ENCODE peak calls at places on chromosomes 1 and 21, in four cellular contexts. T is foreskin keratinocyte; W is CD4-positive, CD25-positive, alpha-beta regulatory T cell; J is right cardiac atrium. I is an unnamed sample.

GRCh38 chr1:29325675-29326074 is 89.4 kb downstream of the PTPRU start:
- DNase-seq in W (no peak), T (no peak), J (no peak), I (no peak)

GRCh38 chr1:154441241-154441888 is 36.2 kb downstream of the IL6R start:
- DNase-seq in J (peak; percentile 20), T (no peak), W (no peak), I (no peak)

GRCh38 chr1:232177438-232177837 is 452.5 kb downstream of the SIPA1L2 start:
- DNase-seq in W (no peak), T (no peak), J (no peak), I (no peak)

GRCh38 chr1:230541306-230541705 is 101.0 kb upstream of the COG2 start:
- DNase-seq in T (no peak), W (no peak), J (no peak), I (no peak)

GRCh38 chr1:116131866-116132605 is 20.8 kb downstream of the MAB21L3 start:
- DNase-seq in W (no peak), J (no peak), T (peak; percentile 84), I (peak; percentile 84)

GRCh38 chr1:86687595-86687994 is 16.8 kb upstream of the SH3GLB1 start:
- DNase-seq in J (no peak), T (no peak), W (no peak), I (no peak)

GRCh38 chr21:32382108-32382601 is 10.7 kb downstream of the URB1 start:
- DNase-seq in W (no peak), T (peak; percentile 42), J (no peak), I (no peak)

GRCh38 chr1:165595561-165595960 is 35.5 kb upstream of the MGST3 start:
- DNase-seq in W (no peak), T (no peak), J (no peak), I (no peak)

GRCh38 chr1:237583270-237583669 is 307.5 kb downstream of the ZP4 start:
- DNase-seq in T (no peak), W (no peak), J (no peak), I (no peak)

GRCh38 chr1:216422821-216423529 is at the start of gene USH2A:
- DNase-seq in J (no peak), W (no peak), T (no peak), I (no peak)

GRCh38 chr1:119141020-119141424 is 569 bp upstream of the WARS2 start:
- DNase-seq in W (no peak), T (peak; percentile 4), J (peak; percentile 71), I (no peak)

GRCh38 chr1:227469708-227470107 is 93.6 kb upstream of the ZNF678 start:
- DNase-seq in J (no peak), T (no peak), W (no peak), I (no peak)

GRCh38 chr1:172719694-172720138 is 60.8 kb downstream of the FASLG start:
- DNase-seq in T (peak; percentile 38), J (no peak), W (peak; percentile 53), I (no peak)

GRCh38 chr1:2231667-2232254 is 3.6 kb downstream of the SKI start:
- DNase-seq in W (peak; percentile 71), J (peak; percentile 95), T (peak; percentile 49), I (no peak)

GRCh38 chr1:108209456-108210108 is 9.4 kb upstream of the SLC25A24 start:
- DNase-seq in J (no peak), W (no peak), T (no peak), I (no peak)

GRCh38 chr1:230568008-230568407 is 74.3 kb upstream of the COG2 start:
- DNase-seq in W (no peak), J (no peak), T (peak; percentile 44), I (peak; percentile 78)

GRCh38 chr1:229883504-229884200 is 183.4 kb upstream of the GALNT2 start:
- DNase-seq in W (no peak), J (no peak), T (no peak), I (no peak)

GRCh38 chr1:243902100-243902499 is 52.1 kb upstream of the AKT3 start:
- DNase-seq in T (no peak), J (no peak), W (no peak), I (no peak)

GRCh38 chr1:174217787-174218574 is 58.7 kb downstream of the RABGAP1L start:
- DNase-seq in W (peak; percentile 52), T (no peak), J (no peak), I (no peak)

GRCh38 chr1:60017831-60018230 is 55.7 kb downstream of the C1orf87 start:
- DNase-seq in J (no peak), T (no peak), W (no peak), I (no peak)

GRCh38 chr1:107047602-107048001 is 8.9 kb upstream of the PRMT6 start:
- DNase-seq in J (no peak), W (no peak), T (no peak), I (no peak)

GRCh38 chr21:41809891-41810596 is 43.2 kb upstream of the RIPK4 start:
- DNase-seq in J (no peak), W (no peak), T (no peak), I (no peak)

GRCh38 chr1:246329900-246330299 is 177.2 kb downstream of the SMYD3 start:
- DNase-seq in W (no peak), T (no peak), J (no peak), I (no peak)

GRCh38 chr1:156276966-156277381 is 5.7 kb downstream of the SMG5 start:
- DNase-seq in T (no peak), J (no peak), W (no peak), I (no peak)

GRCh38 chr1:234957330-234958065 is 171.1 kb downstream of the TOMM20 start:
- DNase-seq in J (no peak), W (no peak), T (no peak), I (no peak)
- H3K27ac ChIP-seq in J (no peak overlapping the region), W (no peak overlapping the region), T (no peak overlapping the region), I (no peak overlapping the region)

GRCh38 chr1:204294371-204294770 is 65.4 kb downstream of the PLEKHA6 start:
- DNase-seq in T (peak; percentile 76), J (peak; percentile 89), W (no peak), I (peak; percentile 27)

GRCh38 chr1:204293605-204294365 is 65.9 kb downstream of the PLEKHA6 start:
- DNase-seq in T (no peak), W (no peak), J (peak; percentile 75), I (no peak)

GRCh38 chr1:204295666-204296065 is 64.1 kb downstream of the PLEKHA6 start:
- DNase-seq in J (peak; percentile 82), T (no peak), W (no peak), I (no peak)

GRCh38 chr1:204299828-204300365 is 59.8 kb downstream of the PLEKHA6 start:
- DNase-seq in T (no peak), W (no peak), J (no peak), I (no peak)

DNA sequence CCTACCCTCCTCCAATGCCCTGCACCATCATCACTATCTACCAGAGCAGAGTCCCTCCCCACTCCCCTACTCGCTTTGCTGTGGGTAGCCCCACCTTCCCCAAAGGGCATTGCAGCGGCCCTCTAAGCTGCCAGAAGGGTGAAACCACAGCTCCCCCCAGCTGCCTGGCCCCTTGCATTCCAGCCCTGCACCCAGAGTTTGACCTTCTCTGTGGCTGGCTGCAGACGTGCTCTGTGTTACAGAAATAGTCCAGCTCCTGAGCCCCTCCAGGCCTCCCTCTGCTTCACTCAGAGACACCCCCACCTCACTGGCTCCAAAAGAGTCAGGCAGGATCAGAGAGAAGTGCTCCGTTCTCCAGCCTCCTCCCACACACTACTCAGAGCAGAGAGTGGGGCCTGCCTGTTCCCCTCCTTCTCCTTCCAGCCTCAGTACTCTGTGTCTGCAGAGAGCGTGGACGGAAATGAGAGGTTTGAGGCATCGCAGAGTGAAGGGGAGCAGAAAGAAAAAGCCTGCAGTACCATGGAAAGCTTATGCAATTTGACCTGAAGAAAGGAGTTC is 63.2 kb downstream of the PLEKHA6 start:
- DNase-seq in W (no peak), J (peak; percentile 68), T (no peak), I (no peak)
- H3K27ac ChIP-seq in W (no peak overlapping the region), J (peak overlapping the region; percentile 80), T (no peak overlapping the region), I (no peak overlapping the region)

DNA sequence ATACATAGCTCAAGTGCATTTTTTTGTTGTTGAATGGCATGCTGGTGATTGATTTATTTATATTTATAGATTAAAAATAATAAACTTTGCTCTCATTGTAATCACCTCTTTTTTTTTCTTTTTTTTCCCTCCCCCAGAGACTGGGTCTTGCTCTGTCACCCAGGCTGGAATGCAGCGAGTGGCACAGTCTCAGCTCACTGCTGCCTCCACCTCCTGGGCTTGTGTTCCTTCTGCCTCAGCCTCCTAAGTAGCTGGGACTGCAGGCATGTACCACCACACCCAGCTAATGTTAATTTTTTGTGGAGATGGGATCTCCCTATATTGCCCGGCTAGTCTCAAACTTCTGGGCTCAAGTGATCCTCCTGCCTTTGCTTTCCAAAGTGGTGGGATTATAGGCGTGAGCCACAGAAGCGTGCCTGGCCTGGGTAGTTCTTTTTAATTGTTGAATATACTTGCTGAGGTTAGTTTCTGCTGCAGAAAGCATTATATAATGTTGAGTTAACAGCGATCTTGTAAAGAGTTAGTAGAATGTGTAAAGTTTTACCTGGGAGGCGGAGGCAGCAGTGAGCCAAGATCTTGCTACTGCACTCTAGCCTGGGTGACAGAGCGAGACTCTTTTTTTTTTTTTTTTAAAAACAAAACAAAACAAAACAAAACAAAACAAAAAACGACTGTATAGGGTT is 82.6 kb downstream of the CAMTA1 start:
- DNase-seq in W (no peak), J (no peak), T (no peak), I (no peak)
- H3K27ac ChIP-seq in W (no peak overlapping the region), J (no peak overlapping the region), T (peak overlapping the region; percentile 41), I (no peak overlapping the region)

GRCh38 chr1:94540440-94541174 is 952 bp downstream of the F3 start:
- DNase-seq in J (no peak), W (no peak), T (no peak), I (no peak)

GRCh38 chr1:94537254-94537653 is 4.3 kb downstream of the F3 start:
- DNase-seq in J (no peak), W (no peak), T (no peak), I (no peak)

GRCh38 chr1:94541175-94542087 is at the start of gene F3:
- DNase-seq in J (peak; percentile 96), W (no peak), T (no peak), I (peak; percentile 71)

GRCh38 chr1:94538243-94538827 is 3.2 kb downstream of the F3 start:
- DNase-seq in J (no peak), T (no peak), W (no peak), I (no peak)

DNA sequence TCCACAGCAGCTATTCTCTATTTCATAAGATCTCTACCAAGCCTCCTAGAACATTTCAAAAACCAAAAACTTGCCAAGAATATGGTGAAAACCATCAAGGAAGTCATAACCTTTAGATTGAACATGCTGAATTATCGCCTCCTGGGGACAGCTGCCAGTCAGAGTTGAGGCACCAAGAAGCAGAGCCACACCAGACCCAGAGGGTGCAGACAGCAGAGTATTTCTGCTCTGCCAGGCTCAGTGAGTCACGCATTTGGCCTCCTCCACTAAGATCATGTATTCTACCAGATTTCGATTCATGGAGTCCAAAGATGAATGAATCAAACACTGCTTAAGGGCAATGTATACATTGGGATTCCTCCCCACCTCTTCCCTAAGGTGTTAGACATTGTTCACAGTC is 2.1 kb downstream of the F3 start:
- DNase-seq in W (no peak), J (no peak), T (no peak), I (no peak)
- H3K27ac ChIP-seq in W (no peak overlapping the region), J (no peak overlapping the region), T (peak overlapping the region; percentile 68), I (peak overlapping the region; percentile 96)